ENCODE peak calls at places on chromosome 13, in eight cellular contexts. One of them, this sample, is unnamed.

GRCh38 chr13:40146586-40147240 is 491.3 kb downstream of the COG6 start:
- DNase-seq in kidney: no peak
- DNase-seq in bronchial epithelial cell: peak; percentile 31
- DNase-seq in tibial artery: no peak
- DNase-seq in MM.1S: no peak
- DNase-seq in GM12865: no peak
- DNase-seq in Caco-2: no peak
- DNase-seq in A549: no peak
- DNase-seq in this sample: no peak

GRCh38 chr13:48653074-48654054 is at the start of gene CYSLTR2:
- DNase-seq in kidney: no peak
- DNase-seq in bronchial epithelial cell: no peak
- DNase-seq in tibial artery: no peak
- DNase-seq in MM.1S: no peak
- DNase-seq in GM12865: peak; percentile 53
- DNase-seq in Caco-2: no peak
- DNase-seq in A549: peak; percentile 2
- DNase-seq in this sample: peak; percentile 38

GRCh38 chr13:45951724-45952123 is 100.2 kb upstream of the SIAH3 start:
- DNase-seq in kidney: no peak
- DNase-seq in bronchial epithelial cell: peak; percentile 10
- DNase-seq in tibial artery: no peak
- DNase-seq in MM.1S: no peak
- DNase-seq in GM12865: no peak
- DNase-seq in Caco-2: no peak
- DNase-seq in A549: no peak
- DNase-seq in this sample: no peak

GRCh38 chr13:23751195-23751594 is 138.0 kb downstream of the MIPEP start:
- DNase-seq in kidney: no peak
- DNase-seq in bronchial epithelial cell: peak; percentile 90
- DNase-seq in tibial artery: no peak
- DNase-seq in MM.1S: no peak
- DNase-seq in GM12865: peak; percentile 75
- DNase-seq in Caco-2: no peak
- DNase-seq in A549: peak; percentile 39
- DNase-seq in this sample: peak; percentile 52

GRCh38 chr13:66543780-66544179 is 686.4 kb downstream of the PCDH9 start:
- DNase-seq in kidney: no peak
- DNase-seq in bronchial epithelial cell: peak; percentile 5
- DNase-seq in tibial artery: no peak
- DNase-seq in MM.1S: no peak
- DNase-seq in GM12865: no peak
- DNase-seq in Caco-2: no peak
- DNase-seq in A549: peak; percentile 22
- DNase-seq in this sample: no peak

GRCh38 chr13:89862691-89863036 is 1484.8 kb upstream of the MIR17HG start:
- DNase-seq in kidney: no peak
- DNase-seq in bronchial epithelial cell: peak; percentile 70
- DNase-seq in tibial artery: no peak
- DNase-seq in MM.1S: no peak
- DNase-seq in GM12865: no peak
- DNase-seq in Caco-2: no peak
- DNase-seq in A549: no peak
- DNase-seq in this sample: no peak

GRCh38 chr13:40983269-40983668 is 35.8 kb downstream of the ELF1 start:
- DNase-seq in kidney: no peak
- DNase-seq in bronchial epithelial cell: peak; percentile 58
- DNase-seq in tibial artery: no peak
- DNase-seq in MM.1S: no peak
- DNase-seq in GM12865: no peak
- DNase-seq in Caco-2: no peak
- DNase-seq in A549: no peak
- DNase-seq in this sample: no peak

GRCh38 chr13:98349731-98350305 is 172.7 kb upstream of the RNF113B start:
- DNase-seq in kidney: no peak
- DNase-seq in bronchial epithelial cell: no peak
- DNase-seq in tibial artery: no peak
- DNase-seq in MM.1S: no peak
- DNase-seq in GM12865: no peak
- DNase-seq in Caco-2: peak; percentile 59
- DNase-seq in A549: peak; percentile 7
- DNase-seq in this sample: no peak

GRCh38 chr13:60226507-60226906 is 62.8 kb upstream of the DIAPH3 start:
- DNase-seq in kidney: no peak
- DNase-seq in bronchial epithelial cell: peak; percentile 7
- DNase-seq in tibial artery: no peak
- DNase-seq in MM.1S: no peak
- DNase-seq in GM12865: peak; percentile 20
- DNase-seq in Caco-2: peak; percentile 79
- DNase-seq in A549: peak; percentile 28
- DNase-seq in this sample: peak; percentile 2

GRCh38 chr13:23771966-23772365 is 117.2 kb downstream of the MIPEP start:
- DNase-seq in kidney: no peak
- DNase-seq in bronchial epithelial cell: peak; percentile 87
- DNase-seq in tibial artery: no peak
- DNase-seq in MM.1S: no peak
- DNase-seq in GM12865: no peak
- DNase-seq in Caco-2: no peak
- DNase-seq in A549: no peak
- DNase-seq in this sample: peak; percentile 72

GRCh38 chr13:61466280-61466679 is 50.6 kb upstream of the PCDH20 start:
- DNase-seq in kidney: no peak
- DNase-seq in bronchial epithelial cell: peak; percentile 3
- DNase-seq in tibial artery: no peak
- DNase-seq in MM.1S: no peak
- DNase-seq in GM12865: no peak
- DNase-seq in Caco-2: no peak
- DNase-seq in A549: peak; percentile 2
- DNase-seq in this sample: no peak

GRCh38 chr13:49651775-49652690 is 23.7 kb downstream of the ARL11 start:
- DNase-seq in kidney: no peak
- DNase-seq in bronchial epithelial cell: no peak
- DNase-seq in tibial artery: no peak
- DNase-seq in MM.1S: no peak
- DNase-seq in GM12865: no peak
- DNase-seq in Caco-2: no peak
- DNase-seq in A549: no peak
- DNase-seq in this sample: no peak

GRCh38 chr13:99436686-99437416 is 64.4 kb upstream of the TM9SF2 start:
- DNase-seq in kidney: peak; percentile 91
- DNase-seq in bronchial epithelial cell: peak; percentile 60
- DNase-seq in tibial artery: peak; percentile 86
- DNase-seq in MM.1S: peak; percentile 79
- DNase-seq in GM12865: peak; percentile 94
- DNase-seq in Caco-2: peak; percentile 80
- DNase-seq in A549: peak; percentile 81
- DNase-seq in this sample: peak; percentile 22
- H3K4me3 ChIP-seq in kidney: peak overlapping the region; percentile 10
- H3K4me3 ChIP-seq in bronchial epithelial cell: no peak overlapping the region
- H3K4me3 ChIP-seq in tibial artery: no peak overlapping the region
- H3K4me3 ChIP-seq in MM.1S: no peak overlapping the region
- H3K4me3 ChIP-seq in GM12865: no peak overlapping the region
- H3K4me3 ChIP-seq in Caco-2: no peak overlapping the region
- H3K4me3 ChIP-seq in A549: peak overlapping the region; percentile 32
- H3K4me3 ChIP-seq in this sample: no peak overlapping the region

GRCh38 chr13:114149774-114150740 is 17.6 kb upstream of the RASA3 start:
- DNase-seq in kidney: peak; percentile 54
- DNase-seq in bronchial epithelial cell: no peak
- DNase-seq in tibial artery: no peak
- DNase-seq in MM.1S: no peak
- DNase-seq in GM12865: no peak
- DNase-seq in Caco-2: no peak
- DNase-seq in A549: no peak
- DNase-seq in this sample: no peak

GRCh38 chr13:114152285-114152645 is 19.8 kb upstream of the RASA3 start:
- DNase-seq in kidney: no peak
- DNase-seq in bronchial epithelial cell: no peak
- DNase-seq in tibial artery: no peak
- DNase-seq in MM.1S: no peak
- DNase-seq in GM12865: no peak
- DNase-seq in Caco-2: no peak
- DNase-seq in A549: no peak
- DNase-seq in this sample: no peak

GRCh38 chr13:114151031-114151430 is 18.6 kb upstream of the RASA3 start:
- DNase-seq in kidney: peak; percentile 48
- DNase-seq in bronchial epithelial cell: no peak
- DNase-seq in tibial artery: no peak
- DNase-seq in MM.1S: no peak
- DNase-seq in GM12865: no peak
- DNase-seq in Caco-2: no peak
- DNase-seq in A549: no peak
- DNase-seq in this sample: no peak

GRCh38 chr13:114152831-114153371 is 20.5 kb upstream of the RASA3 start:
- DNase-seq in kidney: peak; percentile 67
- DNase-seq in bronchial epithelial cell: no peak
- DNase-seq in tibial artery: no peak
- DNase-seq in MM.1S: no peak
- DNase-seq in GM12865: no peak
- DNase-seq in Caco-2: no peak
- DNase-seq in A549: no peak
- DNase-seq in this sample: no peak

DNA sequence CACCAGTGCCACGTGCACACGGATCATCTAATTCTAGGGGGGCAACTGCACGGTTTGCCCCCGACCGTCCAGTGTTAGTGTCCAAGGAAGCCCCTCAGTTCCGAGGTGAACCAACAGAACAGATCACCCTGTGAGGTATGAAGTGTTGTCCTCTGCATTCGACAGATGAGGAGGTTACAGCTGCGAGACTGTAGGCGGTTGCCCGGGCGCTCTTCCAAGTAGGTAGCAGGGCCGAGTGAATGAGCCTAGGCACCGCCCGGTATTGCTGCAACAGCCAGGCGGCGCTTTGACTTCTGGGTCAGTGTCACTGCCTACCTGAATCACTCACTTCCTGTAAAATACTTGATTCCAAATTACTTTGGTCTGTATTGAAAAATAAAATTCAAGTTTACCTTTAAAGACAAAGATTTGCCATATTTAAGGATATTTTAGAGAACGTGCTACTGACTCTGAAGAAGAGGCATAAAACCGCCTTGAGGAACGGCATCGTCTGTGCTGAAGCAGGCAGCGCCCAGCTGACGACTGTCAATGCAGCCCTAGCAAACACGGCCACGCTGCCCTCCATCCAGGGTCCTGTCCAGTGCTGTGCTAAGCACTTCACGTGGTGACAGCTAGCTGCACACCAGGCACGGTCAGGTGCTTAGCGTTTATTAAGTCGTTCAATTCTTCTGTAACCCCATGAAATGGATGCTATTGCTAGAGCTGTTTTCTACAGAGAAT is 19.3 kb upstream of the RASA3 start:
- DNase-seq in kidney: peak; percentile 53
- DNase-seq in bronchial epithelial cell: peak; percentile 76
- DNase-seq in tibial artery: no peak
- DNase-seq in MM.1S: no peak
- DNase-seq in GM12865: no peak
- DNase-seq in Caco-2: no peak
- DNase-seq in A549: no peak
- DNase-seq in this sample: no peak
- TF ChIP-seq CTCF in kidney: no peak
- TF ChIP-seq CTCF in bronchial epithelial cell: peak; percentile 37
- TF ChIP-seq CTCF in tibial artery: no peak
- TF ChIP-seq CTCF in MM.1S: no peak
- TF ChIP-seq CTCF in GM12865: no peak
- TF ChIP-seq CTCF in Caco-2: no peak
- TF ChIP-seq CTCF in A549: no peak
- TF ChIP-seq CTCF in this sample: no peak

DNA sequence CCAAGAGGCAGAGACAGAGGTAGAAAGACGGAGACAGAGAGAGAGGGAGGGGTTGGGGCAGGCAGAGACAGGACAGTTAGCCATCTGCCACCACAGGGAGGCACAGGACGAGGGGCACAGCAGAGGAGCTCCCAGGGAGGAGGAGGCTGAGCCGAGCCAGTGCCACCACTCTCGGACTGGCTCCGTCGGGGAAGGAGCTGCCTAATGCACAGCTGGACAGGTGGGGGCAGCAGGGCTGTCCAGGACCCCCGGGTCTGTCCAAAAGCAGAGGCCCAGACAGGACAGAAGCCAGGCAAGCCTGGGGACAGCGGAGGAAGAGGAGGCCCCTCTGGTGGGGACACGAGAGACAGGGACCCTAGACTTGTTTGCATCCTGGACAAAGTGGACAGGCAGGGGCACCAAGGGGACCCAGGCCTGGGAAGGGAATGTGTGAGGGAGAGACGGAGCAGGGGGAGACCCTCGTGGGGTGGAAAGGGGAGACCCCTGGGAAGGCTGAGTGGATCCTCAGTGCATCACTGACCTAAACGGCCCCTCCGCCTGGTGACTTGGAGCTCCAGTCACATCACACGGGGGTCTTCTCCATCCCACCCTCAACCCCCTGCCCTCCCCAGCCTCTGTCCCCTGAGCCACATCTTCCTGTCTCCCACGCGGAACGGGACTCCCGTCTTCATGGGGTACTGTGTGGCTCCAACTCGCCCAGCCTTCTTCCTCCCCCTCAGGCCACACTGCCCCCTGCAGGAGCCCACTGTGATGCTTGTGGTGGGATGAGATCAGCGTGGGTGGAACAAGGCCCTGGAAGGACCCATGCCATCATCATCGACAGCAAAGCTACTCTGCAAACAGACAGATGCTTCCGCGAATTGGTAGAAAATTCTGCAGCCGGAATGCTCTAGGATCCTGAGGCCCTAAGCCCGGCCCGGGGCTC is 889 bp downstream of the F10 start:
- DNase-seq in kidney: peak; percentile 58
- DNase-seq in bronchial epithelial cell: no peak
- DNase-seq in tibial artery: peak; percentile 60
- DNase-seq in MM.1S: no peak
- DNase-seq in GM12865: no peak
- DNase-seq in Caco-2: no peak
- DNase-seq in A549: no peak
- DNase-seq in this sample: no peak
- H3K4me3 ChIP-seq in kidney: peak overlapping the region; percentile 1
- H3K4me3 ChIP-seq in bronchial epithelial cell: no peak overlapping the region
- H3K4me3 ChIP-seq in tibial artery: peak overlapping the region; percentile 32
- H3K4me3 ChIP-seq in MM.1S: no peak overlapping the region
- H3K4me3 ChIP-seq in GM12865: no peak overlapping the region
- H3K4me3 ChIP-seq in Caco-2: peak overlapping the region; percentile 64
- H3K4me3 ChIP-seq in A549: no peak overlapping the region
- H3K4me3 ChIP-seq in this sample: no peak overlapping the region

GRCh38 chr13:67736646-67737420 is 506.7 kb upstream of the PCDH9 start:
- DNase-seq in kidney: no peak
- DNase-seq in bronchial epithelial cell: no peak
- DNase-seq in tibial artery: no peak
- DNase-seq in MM.1S: no peak
- DNase-seq in GM12865: peak; percentile 1
- DNase-seq in Caco-2: no peak
- DNase-seq in A549: peak; percentile 43
- DNase-seq in this sample: peak; percentile 33
- TF ChIP-seq CTCF in kidney: no peak
- TF ChIP-seq CTCF in bronchial epithelial cell: no peak
- TF ChIP-seq CTCF in tibial artery: no peak
- TF ChIP-seq CTCF in MM.1S: no peak
- TF ChIP-seq CTCF in GM12865: peak; percentile 2
- TF ChIP-seq CTCF in Caco-2: peak; percentile 29
- TF ChIP-seq CTCF in A549: peak; percentile 27
- TF ChIP-seq CTCF in this sample: peak; percentile 62

GRCh38 chr13:112605531-112605990 is 17.6 kb upstream of the TUBGCP3 start:
- DNase-seq in kidney: peak; percentile 52
- DNase-seq in bronchial epithelial cell: no peak
- DNase-seq in tibial artery: no peak
- DNase-seq in MM.1S: no peak
- DNase-seq in GM12865: no peak
- DNase-seq in Caco-2: no peak
- DNase-seq in A549: no peak
- DNase-seq in this sample: no peak
- H3K4me3 ChIP-seq in kidney: peak overlapping the region; percentile 83
- H3K4me3 ChIP-seq in bronchial epithelial cell: no peak overlapping the region
- H3K4me3 ChIP-seq in tibial artery: peak overlapping the region; percentile 46
- H3K4me3 ChIP-seq in MM.1S: no peak overlapping the region
- H3K4me3 ChIP-seq in GM12865: no peak overlapping the region
- H3K4me3 ChIP-seq in Caco-2: peak overlapping the region; percentile 41
- H3K4me3 ChIP-seq in A549: peak overlapping the region; percentile 47
- H3K4me3 ChIP-seq in this sample: peak overlapping the region; percentile 60